ENCODE peak calls at places on chromosomes 12 and 14, in four cellular contexts. T, U, G and W are unnamed samples.

GRCh38 chr14:102929349-102930137 is 7.1 kb downstream of the AMN start:
- DNase-seq in T (no peak), U (no peak), G (no peak), W (no peak)

GRCh38 chr14:99309220-99309766 is 37.3 kb upstream of the BCL11B start:
- DNase-seq in T (no peak), U (no peak), G (no peak), W (no peak)

GRCh38 chr14:59918824-59919581 is 941 bp upstream of the LRRC9 start:
- DNase-seq in T (no peak), U (no peak), G (peak), W (no peak)

GRCh38 chr12:54299515-54300266 is 1.1 kb downstream of the NFE2 start:
- DNase-seq in T (no peak), U (no peak), G (no peak), W (no peak)

GRCh38 chr12:107504503-107504885 is 181.1 kb upstream of the PWP1 start:
- DNase-seq in T (no peak), U (no peak), G (no peak), W (no peak)

GRCh38 chr12:3632256-3633240 is 120.4 kb downstream of the CRACR2A start:
- DNase-seq in T (no peak), U (no peak), G (peak), W (no peak)

GRCh38 chr12:114368685-114369084 is 37.3 kb downstream of the TBX5 start:
- DNase-seq in T (no peak), U (no peak), G (no peak), W (no peak)

GRCh38 chr14:89232366-89233070 is 184.5 kb downstream of the FOXN3 start:
- DNase-seq in T (no peak), U (no peak), G (no peak), W (no peak)

GRCh38 chr14:47277703-47278102 is 397.7 kb downstream of the MDGA2 start:
- DNase-seq in T (no peak), U (no peak), G (no peak), W (no peak)